ENCODE peak calls at places on chromosomes 5 and 9, in nine cellular contexts. B, K, X, U, V, E, N, Z and Q are unnamed samples.

GRCh38 chr5:56496581-56497063 is 263.5 kb upstream of the ANKRD55 start:
- DNase-seq in B (no peak), K (no peak), X (no peak), U (no peak), V (peak; percentile 32), E (no peak), N (no peak), Z (no peak), Q (no peak)

GRCh38 chr5:57862471-57863282 is 380.1 kb upstream of the ACTBL2 start:
- DNase-seq in B (no peak), K (no peak), X (no peak), U (no peak), V (no peak), E (no peak), N (no peak), Z (no peak), Q (no peak)

GRCh38 chr5:96342581-96342980 is 90.5 kb downstream of the PCSK1 start:
- DNase-seq in B (no peak), K (no peak), X (no peak), U (no peak), V (no peak), E (no peak), N (no peak), Z (no peak), Q (no peak)

GRCh38 chr9:132609829-132610228 is 27.4 kb downstream of the BARHL1 start:
- DNase-seq in B (no peak), K (no peak), X (no peak), U (no peak), V (peak; percentile 82), E (no peak), N (no peak), Z (no peak), Q (no peak)

GRCh38 chr5:112276996-112277395 is 142.1 kb downstream of the EPB41L4A start:
- DNase-seq in B (no peak), K (no peak), X (no peak), U (no peak), V (no peak), E (no peak), N (no peak), Z (no peak), Q (no peak)

GRCh38 chr9:133005221-133005760 is 25.5 kb upstream of the GTF3C5 start:
- DNase-seq in B (no peak), K (peak; percentile 41), X (no peak), U (no peak), V (no peak), E (no peak), N (no peak), Z (no peak), Q (no peak)

GRCh38 chr9:126844085-126844484 is 16.4 kb upstream of the ZBTB34 start:
- DNase-seq in B (peak; percentile 27), K (no peak), X (peak; percentile 75), U (no peak), V (no peak), E (no peak), N (no peak), Z (no peak), Q (no peak)

GRCh38 chr5:24642022-24642421 is 2.8 kb downstream of the CDH10 start:
- DNase-seq in B (peak; percentile 2), K (no peak), X (peak; percentile 59), U (no peak), V (peak; percentile 31), E (no peak), N (no peak), Z (no peak), Q (no peak)

GRCh38 chr9:127181315-127181580 is 58.8 kb upstream of the ANGPTL2 start:
- DNase-seq in B (no peak), K (peak; percentile 11), X (no peak), U (no peak), V (no peak), E (no peak), N (no peak), Z (no peak), Q (no peak)

GRCh38 chr5:78927657-78928282 is 57.3 kb downstream of the ARSB start:
- DNase-seq in B (peak; percentile 44), K (no peak), X (peak; percentile 21), U (no peak), V (peak; percentile 3), E (no peak), N (peak; percentile 23), Z (no peak), Q (no peak)

GRCh38 chr9:134226221-134226930 is 62.0 kb upstream of the RNU6ATAC start:
- DNase-seq in B (no peak), K (no peak), X (no peak), U (no peak), V (peak; percentile 89), E (no peak), N (no peak), Z (no peak), Q (peak; percentile 47)

GRCh38 chr5:168978500-168978899 is 322.4 kb downstream of the SLIT3 start:
- DNase-seq in B (no peak), K (no peak), X (no peak), U (no peak), V (no peak), E (no peak), N (no peak), Z (no peak), Q (no peak)

GRCh38 chr9:132768932-132769894 is 98.9 kb downstream of the GTF3C4 start:
- DNase-seq in B (peak; percentile 60), K (peak; percentile 71), X (peak; percentile 62), U (no peak), V (peak; percentile 28), E (peak; percentile 58), N (peak; percentile 71), Z (peak; percentile 44), Q (peak; percentile 68)

GRCh38 chr5:68225188-68225910 is 9.8 kb downstream of the PIK3R1 start:
- DNase-seq in B (peak; percentile 75), K (no peak), X (peak; percentile 40), U (no peak), V (peak; percentile 69), E (no peak), N (peak; percentile 87), Z (no peak), Q (no peak)

GRCh38 chr9:35162605-35163315 is 951 bp downstream of the UNC13B start:
- DNase-seq in B (no peak), K (no peak), X (peak; percentile 8), U (no peak), V (no peak), E (no peak), N (peak; percentile 33), Z (no peak), Q (peak; percentile 9)

GRCh38 chr9:69932901-69933300 is 110.7 kb upstream of the MAMDC2 start:
- DNase-seq in B (peak; percentile 17), K (no peak), X (peak; percentile 31), U (no peak), V (no peak), E (no peak), N (no peak), Z (no peak), Q (no peak)

GRCh38 chr5:14829396-14829795 is 42.2 kb downstream of the ANKH start:
- DNase-seq in B (no peak), K (no peak), X (no peak), U (no peak), V (no peak), E (no peak), N (no peak), Z (no peak), Q (no peak)

GRCh38 chr9:93665128-93665565 is 88.8 kb downstream of the PHF2 start:
- DNase-seq in B (no peak), K (peak; percentile 14), X (no peak), U (no peak), V (no peak), E (no peak), N (no peak), Z (no peak), Q (no peak)